ENCODE peak calls at places on chromosomes 3 and 15, in six cellular contexts. One of them, this sample, is unnamed.

GRCh38 chr3:43346990-43347749 is 60.8 kb downstream of the SNRK start:
- DNase-seq in OCI-M1: no peak
- DNase-seq in transverse colon: peak
- DNase-seq in NCI-H82: no peak
- DNase-seq in putamen: no peak
- DNase-seq in choroid plexus epithelial cell: peak
- DNase-seq in this sample: no peak

GRCh38 chr3:173644086-173645082 is 246.8 kb downstream of the NLGN1 start:
- DNase-seq in OCI-M1: no peak
- DNase-seq in transverse colon: no peak
- DNase-seq in NCI-H82: no peak
- DNase-seq in putamen: no peak
- DNase-seq in choroid plexus epithelial cell: no peak
- DNase-seq in this sample: no peak

GRCh38 chr3:71973337-71974030 is 188.5 kb upstream of the PROK2 start:
- DNase-seq in OCI-M1: no peak
- DNase-seq in transverse colon: no peak
- DNase-seq in NCI-H82: peak
- DNase-seq in putamen: peak
- DNase-seq in choroid plexus epithelial cell: no peak
- DNase-seq in this sample: no peak

GRCh38 chr3:173502983-173503568 is 105.5 kb downstream of the NLGN1 start:
- DNase-seq in OCI-M1: peak
- DNase-seq in transverse colon: no peak
- DNase-seq in NCI-H82: peak
- DNase-seq in putamen: no peak
- DNase-seq in choroid plexus epithelial cell: peak
- DNase-seq in this sample: no peak

GRCh38 chr3:63344676-63345075 is 66.6 kb downstream of the SYNPR start:
- DNase-seq in OCI-M1: no peak
- DNase-seq in transverse colon: no peak
- DNase-seq in NCI-H82: no peak
- DNase-seq in putamen: no peak
- DNase-seq in choroid plexus epithelial cell: no peak
- DNase-seq in this sample: no peak

GRCh38 chr3:65936908-65937638 is 101.6 kb downstream of the MAGI1 start:
- DNase-seq in OCI-M1: no peak
- DNase-seq in transverse colon: no peak
- DNase-seq in NCI-H82: no peak
- DNase-seq in putamen: no peak
- DNase-seq in choroid plexus epithelial cell: no peak
- DNase-seq in this sample: no peak

GRCh38 chr3:183185696-183186095 is 23.2 kb upstream of the LAMP3 start:
- DNase-seq in OCI-M1: peak
- DNase-seq in transverse colon: no peak
- DNase-seq in NCI-H82: no peak
- DNase-seq in putamen: no peak
- DNase-seq in choroid plexus epithelial cell: peak
- DNase-seq in this sample: no peak

GRCh38 chr3:107404727-107405519 is 27.7 kb downstream of the CCDC54 start:
- DNase-seq in OCI-M1: no peak
- DNase-seq in transverse colon: no peak
- DNase-seq in NCI-H82: no peak
- DNase-seq in putamen: no peak
- DNase-seq in choroid plexus epithelial cell: peak
- DNase-seq in this sample: no peak

GRCh38 chr3:112086857-112087524 is 802 bp downstream of the C3orf52 start:
- DNase-seq in OCI-M1: no peak
- DNase-seq in transverse colon: no peak
- DNase-seq in NCI-H82: no peak
- DNase-seq in putamen: peak
- DNase-seq in choroid plexus epithelial cell: peak
- DNase-seq in this sample: no peak

GRCh38 chr3:184275961-184276910 is at the start of gene ECE2:
- DNase-seq in OCI-M1: no peak
- DNase-seq in transverse colon: no peak
- DNase-seq in NCI-H82: no peak
- DNase-seq in putamen: no peak
- DNase-seq in choroid plexus epithelial cell: no peak
- DNase-seq in this sample: peak

GRCh38 chr15:82139823-82140268 is 94.0 kb upstream of the MEX3B start:
- DNase-seq in OCI-M1: peak
- DNase-seq in transverse colon: no peak
- DNase-seq in NCI-H82: peak
- DNase-seq in putamen: peak
- DNase-seq in choroid plexus epithelial cell: peak
- DNase-seq in this sample: no peak

GRCh38 chr3:182683335-182684257 is 109.7 kb upstream of the ATP11B start:
- DNase-seq in OCI-M1: peak
- DNase-seq in transverse colon: peak
- DNase-seq in NCI-H82: peak
- DNase-seq in putamen: peak
- DNase-seq in choroid plexus epithelial cell: peak
- DNase-seq in this sample: peak

GRCh38 chr3:138774529-138775253 is 60.0 kb downstream of the PIK3CB start:
- DNase-seq in OCI-M1: peak
- DNase-seq in transverse colon: peak
- DNase-seq in NCI-H82: peak
- DNase-seq in putamen: peak
- DNase-seq in choroid plexus epithelial cell: peak
- DNase-seq in this sample: peak

GRCh38 chr15:33547876-33548275 is 237.1 kb downstream of the RYR3 start:
- DNase-seq in OCI-M1: peak
- DNase-seq in transverse colon: no peak
- DNase-seq in NCI-H82: no peak
- DNase-seq in putamen: no peak
- DNase-seq in choroid plexus epithelial cell: peak
- DNase-seq in this sample: no peak

GRCh38 chr3:23888617-23889228 is 28.1 kb downstream of the NKIRAS1 start:
- DNase-seq in OCI-M1: peak
- DNase-seq in transverse colon: no peak
- DNase-seq in NCI-H82: no peak
- DNase-seq in putamen: no peak
- DNase-seq in choroid plexus epithelial cell: peak
- DNase-seq in this sample: no peak

GRCh38 chr15:68379058-68379758 is 52.8 kb downstream of the ITGA11 start:
- DNase-seq in OCI-M1: no peak
- DNase-seq in transverse colon: no peak
- DNase-seq in NCI-H82: no peak
- DNase-seq in putamen: no peak
- DNase-seq in choroid plexus epithelial cell: no peak
- DNase-seq in this sample: no peak

GRCh38 chr3:71498543-71498942 is 85.0 kb downstream of the FOXP1 start:
- DNase-seq in OCI-M1: no peak
- DNase-seq in transverse colon: no peak
- DNase-seq in NCI-H82: no peak
- DNase-seq in putamen: no peak
- DNase-seq in choroid plexus epithelial cell: no peak
- DNase-seq in this sample: no peak

GRCh38 chr3:46442591-46443530 is 21.8 kb downstream of the LTF start:
- DNase-seq in OCI-M1: no peak
- DNase-seq in transverse colon: peak
- DNase-seq in NCI-H82: peak
- DNase-seq in putamen: no peak
- DNase-seq in choroid plexus epithelial cell: no peak
- DNase-seq in this sample: no peak

This sample was measured in body of pancreas.